ENCODE peak calls at places on chromosomes 3 and 15, in four cellular contexts. L, P, H and X are unnamed samples.

GRCh38 chr15:40549894-40550293 is 14.9 kb downstream of the CCDC32 start:
- DNase-seq in L (no peak), P (no peak), H (no peak), X (no peak)

GRCh38 chr3:120559228-120560061 is 36.7 kb upstream of the NDUFB4 start:
- DNase-seq in L (no peak), P (no peak), H (peak; percentile 82), X (no peak)

GRCh38 chr3:195801251-195802183 is 10.2 kb downstream of the MUC4 start:
- DNase-seq in L (no peak), P (no peak), H (no peak), X (no peak)

GRCh38 chr15:25860885-25861866 is 2.0 kb downstream of the ATP10A start:
- DNase-seq in L (no peak), P (no peak), H (no peak), X (no peak)

GRCh38 chr3:141262306-141262705 is 30.7 kb downstream of the PXYLP1 start:
- DNase-seq in L (no peak), P (no peak), H (peak; percentile 80), X (no peak)

GRCh38 chr3:46282696-46283095 is 40.4 kb downstream of the CCR3 start:
- DNase-seq in L (no peak), P (no peak), H (no peak), X (no peak)

GRCh38 chr3:126005951-126006350 is 37.0 kb downstream of the ROPN1B start:
- DNase-seq in L (no peak), P (no peak), H (peak; percentile 69), X (no peak)

GRCh38 chr15:96421211-96421610 is 90.7 kb downstream of the NR2F2 start:
- DNase-seq in L (no peak), P (no peak), H (peak; percentile 53), X (no peak)

GRCh38 chr3:123642182-123642956 is 57.5 kb upstream of the HACD2 start:
- DNase-seq in L (peak; percentile 94), P (peak; percentile 56), H (peak; percentile 97), X (no peak)

GRCh38 chr15:90855139-90855538 is 13.2 kb upstream of the FURIN start:
- DNase-seq in L (no peak), P (no peak), H (no peak), X (no peak)

GRCh38 chr15:76206325-76206976 is 104.8 kb downstream of the ETFA start:
- DNase-seq in L (no peak), P (peak; percentile 97), H (peak; percentile 53), X (no peak)

GRCh38 chr3:53169045-53169831 is 8.2 kb downstream of the PRKCD start:
- DNase-seq in L (peak; percentile 76), P (no peak), H (no peak), X (no peak)

GRCh38 chr15:67836955-67837354 is 2.9 kb downstream of the RNU6-1 start:
- DNase-seq in L (no peak), P (no peak), H (no peak), X (no peak)